ENCODE peak calls at places on chromosomes 4 and X, in seven cellular contexts. X is cerebellum, E is 8988T, N is B cell, B is AG20443, V is nephron progenitor cell, Z is GM10248. Q is an unnamed sample.

GRCh38 chrX:139929876-139930275 is 3.0 kb downstream of the ATP11C start:
- DNase-seq in N (no peak), E (no peak), B (no peak), Z (no peak), X (no peak), V (no peak), Q (peak)

GRCh38 chr4:85488416-85488815 is 13.5 kb downstream of the ARHGAP24 start:
- DNase-seq in N (no peak), V (no peak), B (no peak), X (no peak), Z (no peak), E (no peak), Q (no peak)

GRCh38 chrX:110167952-110168451 is 149.9 kb downstream of the AMMECR1 start:
- DNase-seq in Z (peak), B (no peak), V (peak), N (peak), E (peak), X (no peak), Q (no peak)

GRCh38 chr4:76689079-76689817 is 208.7 kb downstream of the SOWAHB start:
- DNase-seq in X (peak), Z (peak), B (peak), E (peak), V (peak), N (peak), Q (peak)

GRCh38 chr4:184746532-184746870 is 12.6 kb upstream of the CENPU start:
- DNase-seq in B (peak), N (no peak), E (no peak), X (no peak), Z (no peak), V (no peak), Q (no peak)

GRCh38 chrX:69153060-69153730 is 12.1 kb downstream of the PJA1 start:
- DNase-seq in N (no peak), Z (no peak), X (no peak), B (peak), E (no peak), V (peak), Q (no peak)

GRCh38 chrX:71998836-71999509 is 88.3 kb downstream of the NHSL2 start:
- DNase-seq in X (no peak), B (peak), N (peak), V (peak), E (no peak), Z (peak), Q (peak)

GRCh38 chr4:6594826-6595355 is 19.9 kb downstream of the MAN2B2 start:
- DNase-seq in V (no peak), N (no peak), X (no peak), B (peak), E (no peak), Z (no peak), Q (no peak)

GRCh38 chr4:164807611-164808010 is 53.7 kb downstream of the SMIM31 start:
- DNase-seq in B (peak), N (no peak), X (no peak), E (no peak), Z (no peak), V (no peak), Q (no peak)

GRCh38 chr4:1055721-1056590 is 44.5 kb downstream of the FGFRL1 start:
- DNase-seq in N (peak), Z (peak), B (peak), X (no peak), V (no peak), E (no peak), Q (no peak)

GRCh38 chr4:84916233-84916632 is 50.3 kb downstream of the WDFY3 start:
- DNase-seq in E (no peak), Z (no peak), N (no peak), X (no peak), V (no peak), B (no peak), Q (no peak)

GRCh38 chrX:46140272-46140671 is 404.9 kb downstream of the ZNF674 start:
- DNase-seq in X (no peak), Z (no peak), V (no peak), B (no peak), N (no peak), E (no peak), Q (no peak)

GRCh38 chr4:8215001-8215427 is 15.9 kb downstream of the SH3TC1 start:
- DNase-seq in V (peak), N (no peak), E (no peak), X (no peak), Z (no peak), B (peak), Q (no peak)

GRCh38 chr4:13627185-13627605 is 330 bp downstream of the BOD1L1 start:
- DNase-seq in B (no peak), Z (no peak), E (no peak), V (peak), X (no peak), N (no peak), Q (peak)

GRCh38 chrX:1385251-1385794 is 6.6 kb downstream of the SLC25A6 start:
- DNase-seq in X (no peak), V (no peak), Z (peak), E (no peak), N (no peak), B (peak), Q (no peak)